ENCODE peak calls at places on chromosomes 3 and 15, in ten cellular contexts. One of them, this sample, is unnamed.
A peak's percentile ranks its signal among the peaks of the same experiment; 100 is the strongest.

GRCh38 chr3:24254649-24255048 is 240.0 kb downstream of the THRB start:
- DNase-seq in activated naive CD4-positive, alpha-beta T cell treated with anti-CD3 and anti-CD28 coated beads, Interleukin-2, amount 50 U/mL, for 72 hours: no peak
- DNase-seq in tibial nerve: no peak
- DNase-seq in activated naive CD8-positive, alpha-beta T cell treated with anti-CD3 and anti-CD28 coated beads for 36 hours: no peak
- DNase-seq in epithelial cell of esophagus: peak; percentile 30
- DNase-seq in GM20000: no peak
- DNase-seq in GM23248: peak; percentile 81
- DNase-seq in HCT116: no peak
- DNase-seq in upper lobe of right lung: no peak
- DNase-seq in A172: peak; percentile 36
- DNase-seq in this sample: peak; percentile 86

GRCh38 chr15:67033521-67033920 is 31.9 kb upstream of the SMAD3 start:
- DNase-seq in activated naive CD4-positive, alpha-beta T cell treated with anti-CD3 and anti-CD28 coated beads, Interleukin-2, amount 50 U/mL, for 72 hours: no peak
- DNase-seq in tibial nerve: no peak
- DNase-seq in activated naive CD8-positive, alpha-beta T cell treated with anti-CD3 and anti-CD28 coated beads for 36 hours: no peak
- DNase-seq in epithelial cell of esophagus: no peak
- DNase-seq in GM20000: no peak
- DNase-seq in GM23248: no peak
- DNase-seq in HCT116: no peak
- DNase-seq in upper lobe of right lung: no peak
- DNase-seq in A172: no peak
- DNase-seq in this sample: no peak

GRCh38 chr3:115239717-115240116 is 92.6 kb upstream of the ZBTB20 start:
- DNase-seq in activated naive CD4-positive, alpha-beta T cell treated with anti-CD3 and anti-CD28 coated beads, Interleukin-2, amount 50 U/mL, for 72 hours: no peak
- DNase-seq in tibial nerve: peak; percentile 41
- DNase-seq in activated naive CD8-positive, alpha-beta T cell treated with anti-CD3 and anti-CD28 coated beads for 36 hours: no peak
- DNase-seq in epithelial cell of esophagus: peak; percentile 95
- DNase-seq in GM20000: no peak
- DNase-seq in GM23248: peak; percentile 97
- DNase-seq in HCT116: peak; percentile 90
- DNase-seq in upper lobe of right lung: no peak
- DNase-seq in A172: peak; percentile 99
- DNase-seq in this sample: peak; percentile 94

GRCh38 chr3:57963811-57964346 is 44.3 kb upstream of the FLNB start:
- DNase-seq in activated naive CD4-positive, alpha-beta T cell treated with anti-CD3 and anti-CD28 coated beads, Interleukin-2, amount 50 U/mL, for 72 hours: no peak
- DNase-seq in tibial nerve: no peak
- DNase-seq in activated naive CD8-positive, alpha-beta T cell treated with anti-CD3 and anti-CD28 coated beads for 36 hours: no peak
- DNase-seq in epithelial cell of esophagus: peak; percentile 68
- DNase-seq in GM20000: no peak
- DNase-seq in GM23248: no peak
- DNase-seq in HCT116: no peak
- DNase-seq in upper lobe of right lung: no peak
- DNase-seq in A172: no peak
- DNase-seq in this sample: no peak

GRCh38 chr3:177824190-177824786 is 627.0 kb upstream of the TBL1XR1 start:
- DNase-seq in activated naive CD4-positive, alpha-beta T cell treated with anti-CD3 and anti-CD28 coated beads, Interleukin-2, amount 50 U/mL, for 72 hours: no peak
- DNase-seq in tibial nerve: peak; percentile 75
- DNase-seq in activated naive CD8-positive, alpha-beta T cell treated with anti-CD3 and anti-CD28 coated beads for 36 hours: no peak
- DNase-seq in epithelial cell of esophagus: peak; percentile 66
- DNase-seq in GM20000: no peak
- DNase-seq in GM23248: peak; percentile 76
- DNase-seq in HCT116: no peak
- DNase-seq in upper lobe of right lung: peak; percentile 77
- DNase-seq in A172: peak; percentile 31
- DNase-seq in this sample: peak; percentile 50

GRCh38 chr15:78093242-78094020 is 1.1 kb downstream of the SH2D7 start:
- DNase-seq in activated naive CD4-positive, alpha-beta T cell treated with anti-CD3 and anti-CD28 coated beads, Interleukin-2, amount 50 U/mL, for 72 hours: no peak
- DNase-seq in tibial nerve: no peak
- DNase-seq in activated naive CD8-positive, alpha-beta T cell treated with anti-CD3 and anti-CD28 coated beads for 36 hours: no peak
- DNase-seq in epithelial cell of esophagus: no peak
- DNase-seq in GM20000: no peak
- DNase-seq in GM23248: peak; percentile 85
- DNase-seq in HCT116: no peak
- DNase-seq in upper lobe of right lung: no peak
- DNase-seq in A172: peak; percentile 68
- DNase-seq in this sample: peak; percentile 77

GRCh38 chr3:139292933-139293664 is 50.7 kb upstream of the MRPS22 start:
- DNase-seq in activated naive CD4-positive, alpha-beta T cell treated with anti-CD3 and anti-CD28 coated beads, Interleukin-2, amount 50 U/mL, for 72 hours: no peak
- DNase-seq in tibial nerve: no peak
- DNase-seq in activated naive CD8-positive, alpha-beta T cell treated with anti-CD3 and anti-CD28 coated beads for 36 hours: no peak
- DNase-seq in epithelial cell of esophagus: no peak
- DNase-seq in GM20000: no peak
- DNase-seq in GM23248: no peak
- DNase-seq in HCT116: no peak
- DNase-seq in upper lobe of right lung: no peak
- DNase-seq in A172: no peak
- DNase-seq in this sample: no peak

GRCh38 chr15:40046721-40047412 is 7.9 kb upstream of the SRP14 start:
- DNase-seq in activated naive CD4-positive, alpha-beta T cell treated with anti-CD3 and anti-CD28 coated beads, Interleukin-2, amount 50 U/mL, for 72 hours: no peak
- DNase-seq in tibial nerve: no peak
- DNase-seq in activated naive CD8-positive, alpha-beta T cell treated with anti-CD3 and anti-CD28 coated beads for 36 hours: no peak
- DNase-seq in epithelial cell of esophagus: peak; percentile 87
- DNase-seq in GM20000: no peak
- DNase-seq in GM23248: peak; percentile 86
- DNase-seq in HCT116: no peak
- DNase-seq in upper lobe of right lung: no peak
- DNase-seq in A172: peak; percentile 73
- DNase-seq in this sample: peak; percentile 78

GRCh38 chr15:95875141-95875643 is 455.3 kb upstream of the NR2F2 start:
- DNase-seq in activated naive CD4-positive, alpha-beta T cell treated with anti-CD3 and anti-CD28 coated beads, Interleukin-2, amount 50 U/mL, for 72 hours: no peak
- DNase-seq in tibial nerve: peak; percentile 75
- DNase-seq in activated naive CD8-positive, alpha-beta T cell treated with anti-CD3 and anti-CD28 coated beads for 36 hours: no peak
- DNase-seq in epithelial cell of esophagus: peak; percentile 68
- DNase-seq in GM20000: no peak
- DNase-seq in GM23248: peak; percentile 71
- DNase-seq in HCT116: no peak
- DNase-seq in upper lobe of right lung: no peak
- DNase-seq in A172: peak; percentile 22
- DNase-seq in this sample: peak; percentile 81